ENCODE peak calls at places on chromosomes 5 and 9, in ten cellular contexts. One of them, this sample, is unnamed.
A peak's percentile ranks its signal among the peaks of the same experiment; 100 is the strongest.

GRCh38 chr9:126991170-126991569 is 76.6 kb downstream of the RALGPS1 start:
- DNase-seq in neuronal stem cell: no peak
- DNase-seq in PC-9: no peak
- DNase-seq in dorsolateral prefrontal cortex: no peak
- DNase-seq in gastrocnemius medialis: no peak
- DNase-seq in adrenal gland: no peak
- DNase-seq in SK-N-SH: no peak
- DNase-seq in CD4-positive, alpha-beta memory T cell: no peak
- DNase-seq in mesendoderm: no peak
- DNase-seq in endodermal cell: no peak
- DNase-seq in this sample: no peak

GRCh38 chr9:34994429-34995287 is 5.1 kb downstream of the DNAJB5 start:
- DNase-seq in neuronal stem cell: no peak
- DNase-seq in PC-9: peak; percentile 22
- DNase-seq in dorsolateral prefrontal cortex: no peak
- DNase-seq in gastrocnemius medialis: peak; percentile 76
- DNase-seq in adrenal gland: peak; percentile 85
- DNase-seq in SK-N-SH: peak; percentile 80
- DNase-seq in CD4-positive, alpha-beta memory T cell: no peak
- DNase-seq in mesendoderm: peak; percentile 84
- DNase-seq in endodermal cell: peak; percentile 85
- DNase-seq in this sample: peak; percentile 35

GRCh38 chr9:94911986-94912635 is 185.6 kb downstream of the AOPEP start:
- DNase-seq in neuronal stem cell: no peak
- DNase-seq in PC-9: no peak
- DNase-seq in dorsolateral prefrontal cortex: no peak
- DNase-seq in gastrocnemius medialis: no peak
- DNase-seq in adrenal gland: no peak
- DNase-seq in SK-N-SH: no peak
- DNase-seq in CD4-positive, alpha-beta memory T cell: no peak
- DNase-seq in mesendoderm: peak; percentile 85
- DNase-seq in endodermal cell: peak; percentile 43
- DNase-seq in this sample: no peak

GRCh38 chr9:3700772-3701171 is 175.0 kb upstream of the RFX3 start:
- DNase-seq in neuronal stem cell: no peak
- DNase-seq in PC-9: no peak
- DNase-seq in dorsolateral prefrontal cortex: no peak
- DNase-seq in gastrocnemius medialis: no peak
- DNase-seq in adrenal gland: no peak
- DNase-seq in SK-N-SH: no peak
- DNase-seq in CD4-positive, alpha-beta memory T cell: no peak
- DNase-seq in mesendoderm: no peak
- DNase-seq in endodermal cell: no peak
- DNase-seq in this sample: no peak

GRCh38 chr5:91379602-91380490 is 3.3 kb downstream of the ARRDC3 start:
- DNase-seq in neuronal stem cell: peak; percentile 96
- DNase-seq in PC-9: peak; percentile 95
- DNase-seq in dorsolateral prefrontal cortex: peak; percentile 93
- DNase-seq in gastrocnemius medialis: peak; percentile 88
- DNase-seq in adrenal gland: peak; percentile 94
- DNase-seq in SK-N-SH: peak; percentile 89
- DNase-seq in CD4-positive, alpha-beta memory T cell: peak; percentile 97
- DNase-seq in mesendoderm: peak; percentile 98
- DNase-seq in endodermal cell: peak; percentile 96
- DNase-seq in this sample: peak; percentile 93

GRCh38 chr9:24899463-24899862 is 353.8 kb upstream of the IZUMO3 start:
- DNase-seq in neuronal stem cell: no peak
- DNase-seq in PC-9: no peak
- DNase-seq in dorsolateral prefrontal cortex: no peak
- DNase-seq in gastrocnemius medialis: no peak
- DNase-seq in adrenal gland: no peak
- DNase-seq in SK-N-SH: no peak
- DNase-seq in CD4-positive, alpha-beta memory T cell: no peak
- DNase-seq in mesendoderm: no peak
- DNase-seq in endodermal cell: no peak
- DNase-seq in this sample: no peak

GRCh38 chr5:54514841-54515432 is 2.6 kb upstream of the SNX18 start:
- DNase-seq in neuronal stem cell: no peak
- DNase-seq in PC-9: no peak
- DNase-seq in dorsolateral prefrontal cortex: no peak
- DNase-seq in gastrocnemius medialis: no peak
- DNase-seq in adrenal gland: no peak
- DNase-seq in SK-N-SH: no peak
- DNase-seq in CD4-positive, alpha-beta memory T cell: no peak
- DNase-seq in mesendoderm: no peak
- DNase-seq in endodermal cell: no peak
- DNase-seq in this sample: peak; percentile 46

GRCh38 chr9:126615251-126615790 is 1.6 kb downstream of the LMX1B start:
- DNase-seq in neuronal stem cell: no peak
- DNase-seq in PC-9: no peak
- DNase-seq in dorsolateral prefrontal cortex: no peak
- DNase-seq in gastrocnemius medialis: no peak
- DNase-seq in adrenal gland: no peak
- DNase-seq in SK-N-SH: no peak
- DNase-seq in CD4-positive, alpha-beta memory T cell: no peak
- DNase-seq in mesendoderm: peak; percentile 63
- DNase-seq in endodermal cell: peak; percentile 83
- DNase-seq in this sample: peak; percentile 41

GRCh38 chr9:15298362-15298761 is 8.7 kb downstream of the TTC39B start:
- DNase-seq in neuronal stem cell: no peak
- DNase-seq in PC-9: no peak
- DNase-seq in dorsolateral prefrontal cortex: no peak
- DNase-seq in gastrocnemius medialis: no peak
- DNase-seq in adrenal gland: no peak
- DNase-seq in SK-N-SH: no peak
- DNase-seq in CD4-positive, alpha-beta memory T cell: no peak
- DNase-seq in mesendoderm: no peak
- DNase-seq in endodermal cell: no peak
- DNase-seq in this sample: no peak

GRCh38 chr9:15289590-15289989 is 17.4 kb downstream of the TTC39B start:
- DNase-seq in neuronal stem cell: no peak
- DNase-seq in PC-9: no peak
- DNase-seq in dorsolateral prefrontal cortex: no peak
- DNase-seq in gastrocnemius medialis: no peak
- DNase-seq in adrenal gland: no peak
- DNase-seq in SK-N-SH: no peak
- DNase-seq in CD4-positive, alpha-beta memory T cell: no peak
- DNase-seq in mesendoderm: no peak
- DNase-seq in endodermal cell: no peak
- DNase-seq in this sample: no peak

GRCh38 chr9:15295761-15296405 is 11.1 kb downstream of the TTC39B start:
- DNase-seq in neuronal stem cell: no peak
- DNase-seq in PC-9: no peak
- DNase-seq in dorsolateral prefrontal cortex: no peak
- DNase-seq in gastrocnemius medialis: no peak
- DNase-seq in adrenal gland: no peak
- DNase-seq in SK-N-SH: no peak
- DNase-seq in CD4-positive, alpha-beta memory T cell: peak; percentile 42
- DNase-seq in mesendoderm: no peak
- DNase-seq in endodermal cell: no peak
- DNase-seq in this sample: peak; percentile 35

GRCh38 chr9:15293084-15293483 is 13.9 kb downstream of the TTC39B start:
- DNase-seq in neuronal stem cell: no peak
- DNase-seq in PC-9: no peak
- DNase-seq in dorsolateral prefrontal cortex: no peak
- DNase-seq in gastrocnemius medialis: no peak
- DNase-seq in adrenal gland: no peak
- DNase-seq in SK-N-SH: no peak
- DNase-seq in CD4-positive, alpha-beta memory T cell: no peak
- DNase-seq in mesendoderm: no peak
- DNase-seq in endodermal cell: no peak
- DNase-seq in this sample: no peak

GRCh38 chr9:15293727-15294405 is 13.2 kb downstream of the TTC39B start:
- DNase-seq in neuronal stem cell: no peak
- DNase-seq in PC-9: no peak
- DNase-seq in dorsolateral prefrontal cortex: no peak
- DNase-seq in gastrocnemius medialis: no peak
- DNase-seq in adrenal gland: peak; percentile 57
- DNase-seq in SK-N-SH: no peak
- DNase-seq in CD4-positive, alpha-beta memory T cell: peak; percentile 32
- DNase-seq in mesendoderm: no peak
- DNase-seq in endodermal cell: no peak
- DNase-seq in this sample: no peak
- H3K27ac ChIP-seq in neuronal stem cell: no peak overlapping the region
- H3K27ac ChIP-seq in PC-9: no peak overlapping the region
- H3K27ac ChIP-seq in dorsolateral prefrontal cortex: no peak overlapping the region
- H3K27ac ChIP-seq in gastrocnemius medialis: no peak overlapping the region
- H3K27ac ChIP-seq in adrenal gland: no peak overlapping the region
- H3K27ac ChIP-seq in SK-N-SH: no peak overlapping the region
- H3K27ac ChIP-seq in CD4-positive, alpha-beta memory T cell: peak overlapping the region; percentile 84
- H3K27ac ChIP-seq in mesendoderm: no peak overlapping the region
- H3K27ac ChIP-seq in endodermal cell: no peak overlapping the region
- H3K27ac ChIP-seq in this sample: no peak overlapping the region

DNA sequence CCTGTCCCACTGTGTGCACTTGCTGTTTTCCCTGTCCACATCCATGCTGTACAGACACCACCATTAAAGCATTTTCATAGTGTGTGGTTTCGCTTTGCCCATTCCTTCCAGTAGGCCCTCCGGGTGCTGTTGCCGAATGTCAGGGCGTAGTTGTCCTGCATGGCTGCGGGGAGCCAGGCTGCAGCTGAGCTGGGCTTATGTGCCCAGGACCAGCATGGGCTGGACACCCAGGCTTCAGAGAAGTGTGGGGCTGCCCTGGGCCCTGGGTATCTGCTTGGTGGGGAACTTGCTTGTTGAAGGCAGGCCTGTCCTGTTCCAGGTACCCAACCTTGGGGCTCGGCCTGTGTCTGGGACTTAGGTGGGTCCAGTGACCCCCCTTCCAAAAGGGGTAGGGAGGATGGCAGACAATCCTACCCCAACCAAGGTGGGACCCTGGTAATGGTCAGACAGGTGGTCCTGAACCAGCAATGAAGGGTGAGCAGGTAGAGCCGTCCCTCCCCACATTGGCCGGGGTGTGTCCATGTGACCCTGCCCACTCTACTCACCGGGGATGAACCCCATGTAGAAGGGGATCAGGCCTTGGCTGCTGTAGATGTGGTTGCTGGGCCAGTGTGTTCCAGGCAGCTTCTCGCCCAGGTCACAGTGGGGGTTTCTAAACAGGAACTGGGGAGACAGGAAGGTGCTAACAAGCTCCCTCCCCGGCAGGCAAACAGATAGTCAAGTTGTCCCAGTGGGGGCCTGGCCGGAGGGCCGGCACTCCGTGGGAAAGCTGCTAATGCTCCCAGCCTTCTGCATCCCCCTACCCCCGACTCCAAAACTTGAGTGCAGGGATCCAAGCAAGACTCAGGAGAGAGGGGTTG is 2.8 kb downstream of the TUBB4B start:
- DNase-seq in neuronal stem cell: no peak
- DNase-seq in PC-9: no peak
- DNase-seq in dorsolateral prefrontal cortex: no peak
- DNase-seq in gastrocnemius medialis: no peak
- DNase-seq in adrenal gland: no peak
- DNase-seq in SK-N-SH: no peak
- DNase-seq in CD4-positive, alpha-beta memory T cell: no peak
- DNase-seq in mesendoderm: peak; percentile 70
- DNase-seq in endodermal cell: peak; percentile 90
- DNase-seq in this sample: no peak
- H3K4me3 ChIP-seq in neuronal stem cell: no peak overlapping the region
- H3K4me3 ChIP-seq in PC-9: no peak overlapping the region
- H3K4me3 ChIP-seq in dorsolateral prefrontal cortex: no peak overlapping the region
- H3K4me3 ChIP-seq in gastrocnemius medialis: no peak overlapping the region
- H3K4me3 ChIP-seq in adrenal gland: no peak overlapping the region
- H3K4me3 ChIP-seq in SK-N-SH: no peak overlapping the region
- H3K4me3 ChIP-seq in CD4-positive, alpha-beta memory T cell: no peak overlapping the region
- H3K4me3 ChIP-seq in mesendoderm: no peak overlapping the region
- H3K4me3 ChIP-seq in endodermal cell: peak overlapping the region; percentile 92
- H3K4me3 ChIP-seq in this sample: no peak overlapping the region

GRCh38 chr5:1179383-1179715 is 22.0 kb upstream of the SLC6A19 start:
- DNase-seq in neuronal stem cell: no peak
- DNase-seq in PC-9: no peak
- DNase-seq in dorsolateral prefrontal cortex: no peak
- DNase-seq in gastrocnemius medialis: no peak
- DNase-seq in adrenal gland: no peak
- DNase-seq in SK-N-SH: no peak
- DNase-seq in CD4-positive, alpha-beta memory T cell: no peak
- DNase-seq in mesendoderm: no peak
- DNase-seq in endodermal cell: no peak
- DNase-seq in this sample: no peak

GRCh38 chr5:1178529-1179382 is 22.6 kb upstream of the SLC6A19 start:
- DNase-seq in neuronal stem cell: no peak
- DNase-seq in PC-9: no peak
- DNase-seq in dorsolateral prefrontal cortex: no peak
- DNase-seq in gastrocnemius medialis: no peak
- DNase-seq in adrenal gland: no peak
- DNase-seq in SK-N-SH: no peak
- DNase-seq in CD4-positive, alpha-beta memory T cell: no peak
- DNase-seq in mesendoderm: no peak
- DNase-seq in endodermal cell: no peak
- DNase-seq in this sample: no peak

GRCh38 chr5:1181451-1182359 is 19.7 kb upstream of the SLC6A19 start:
- DNase-seq in neuronal stem cell: no peak
- DNase-seq in PC-9: no peak
- DNase-seq in dorsolateral prefrontal cortex: no peak
- DNase-seq in gastrocnemius medialis: no peak
- DNase-seq in adrenal gland: no peak
- DNase-seq in SK-N-SH: no peak
- DNase-seq in CD4-positive, alpha-beta memory T cell: no peak
- DNase-seq in mesendoderm: no peak
- DNase-seq in endodermal cell: no peak
- DNase-seq in this sample: no peak

GRCh38 chr5:1180841-1181271 is 20.5 kb upstream of the SLC6A19 start:
- DNase-seq in neuronal stem cell: no peak
- DNase-seq in PC-9: no peak
- DNase-seq in dorsolateral prefrontal cortex: no peak
- DNase-seq in gastrocnemius medialis: no peak
- DNase-seq in adrenal gland: no peak
- DNase-seq in SK-N-SH: no peak
- DNase-seq in CD4-positive, alpha-beta memory T cell: no peak
- DNase-seq in mesendoderm: no peak
- DNase-seq in endodermal cell: no peak
- DNase-seq in this sample: no peak

GRCh38 chr5:1180096-1180495 is 21.3 kb upstream of the SLC6A19 start:
- DNase-seq in neuronal stem cell: no peak
- DNase-seq in PC-9: no peak
- DNase-seq in dorsolateral prefrontal cortex: no peak
- DNase-seq in gastrocnemius medialis: no peak
- DNase-seq in adrenal gland: no peak
- DNase-seq in SK-N-SH: no peak
- DNase-seq in CD4-positive, alpha-beta memory T cell: no peak
- DNase-seq in mesendoderm: no peak
- DNase-seq in endodermal cell: no peak
- DNase-seq in this sample: no peak
- H3K27me3 ChIP-seq in neuronal stem cell: no peaks in the 10 kb centered on the region
- H3K27me3 ChIP-seq in PC-9: peaks cover 100% of the 10 kb centered on the region
- H3K27me3 ChIP-seq in dorsolateral prefrontal cortex: no peaks in the 10 kb centered on the region
- H3K27me3 ChIP-seq in gastrocnemius medialis: no peaks in the 10 kb centered on the region
- H3K27me3 ChIP-seq in adrenal gland: no peaks in the 10 kb centered on the region
- H3K27me3 ChIP-seq in SK-N-SH: no peaks in the 10 kb centered on the region
- H3K27me3 ChIP-seq in CD4-positive, alpha-beta memory T cell: no peaks in the 10 kb centered on the region
- H3K27me3 ChIP-seq in mesendoderm: no peaks in the 10 kb centered on the region
- H3K27me3 ChIP-seq in endodermal cell: no peaks in the 10 kb centered on the region
- H3K27me3 ChIP-seq in this sample: no peaks in the 10 kb centered on the region

DNA sequence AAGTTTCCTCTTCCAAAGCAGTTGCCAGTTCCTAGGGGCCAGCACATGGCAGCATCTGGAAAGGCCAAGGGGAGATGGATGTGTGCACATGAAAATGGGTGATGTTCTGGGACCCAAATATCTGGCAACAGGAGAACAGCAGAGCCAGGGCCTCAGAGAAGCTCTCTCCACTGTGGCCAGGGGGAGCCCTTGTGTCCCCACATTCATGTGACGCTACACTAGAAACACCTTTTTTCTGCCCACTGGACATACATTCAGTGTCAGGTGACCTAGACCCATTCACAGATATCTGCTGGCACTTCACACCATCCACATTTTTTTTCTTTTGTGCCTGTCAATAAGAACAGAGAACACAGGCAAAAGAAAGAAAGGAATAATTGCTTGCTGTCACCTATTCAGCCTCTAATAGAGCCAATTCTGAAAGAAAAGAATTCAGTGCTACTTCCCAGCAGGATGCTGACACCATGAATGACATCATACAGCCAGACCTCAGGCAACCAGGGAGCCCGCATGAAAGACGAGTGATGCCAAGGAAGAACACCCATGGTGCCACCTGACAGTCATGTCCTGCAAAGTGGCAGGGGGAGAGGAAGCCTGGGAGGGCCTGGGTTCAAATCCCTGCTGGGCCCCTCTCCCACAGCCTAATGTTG is 205.1 kb upstream of the TAS2R1 start:
- DNase-seq in neuronal stem cell: peak; percentile 56
- DNase-seq in PC-9: no peak
- DNase-seq in dorsolateral prefrontal cortex: no peak
- DNase-seq in gastrocnemius medialis: no peak
- DNase-seq in adrenal gland: no peak
- DNase-seq in SK-N-SH: no peak
- DNase-seq in CD4-positive, alpha-beta memory T cell: no peak
- DNase-seq in mesendoderm: peak; percentile 85
- DNase-seq in endodermal cell: peak; percentile 83
- DNase-seq in this sample: no peak
- H3K27ac ChIP-seq in neuronal stem cell: peak overlapping the region; percentile 60
- H3K27ac ChIP-seq in PC-9: no peak overlapping the region
- H3K27ac ChIP-seq in dorsolateral prefrontal cortex: no peak overlapping the region
- H3K27ac ChIP-seq in gastrocnemius medialis: no peak overlapping the region
- H3K27ac ChIP-seq in adrenal gland: no peak overlapping the region
- H3K27ac ChIP-seq in SK-N-SH: no peak overlapping the region
- H3K27ac ChIP-seq in CD4-positive, alpha-beta memory T cell: no peak overlapping the region
- H3K27ac ChIP-seq in mesendoderm: peak overlapping the region; percentile 52
- H3K27ac ChIP-seq in endodermal cell: no peak overlapping the region
- H3K27ac ChIP-seq in this sample: no peak overlapping the region

This sample was measured in thyroid gland.